ENCODE peak calls at places on chromosomes 12 and 14, in four cellular contexts. U is K562, H is IMR-90, R is GM12878. V is an unnamed sample.

GRCh38 chr12:56221233-56221756 is 427 bp downstream of the RNF41 start:
- DNase-seq in U (no peak), H (peak; percentile 73), R (no peak), V (no peak)

GRCh38 chr12:82687020-82687951 is 580 bp downstream of the TMTC2 start:
- DNase-seq in U (no peak), H (peak; percentile 9), R (no peak), V (no peak)

GRCh38 chr12:78330131-78330530 is 499.4 kb downstream of the NAV3 start:
- DNase-seq in R (no peak), H (no peak), U (no peak), V (no peak)

GRCh38 chr14:94582199-94582750 is 1.0 kb downstream of the SERPINA5 start:
- DNase-seq in R (no peak), U (no peak), H (no peak), V (no peak)

GRCh38 chr14:91801358-91801757 is 66.0 kb downstream of the TC2N start:
- DNase-seq in R (no peak), U (no peak), H (no peak), V (no peak)

GRCh38 chr12:100248886-100249285 is 18.0 kb downstream of the DEPDC4 start:
- DNase-seq in H (peak; percentile 45), U (no peak), R (no peak), V (no peak)

GRCh38 chr12:49339464-49339861 is 2.5 kb upstream of the C1QL4 start:
- DNase-seq in R (no peak), U (no peak), H (no peak), V (no peak)

GRCh38 chr12:110880651-110881050 is 33.9 kb downstream of the CCDC63 start:
- DNase-seq in R (no peak), H (no peak), U (no peak), V (no peak)

GRCh38 chr14:30240685-30241084 is 313.0 kb upstream of the PRKD1 start:
- DNase-seq in R (no peak), U (no peak), H (peak; percentile 37), V (no peak)

GRCh38 chr14:30243157-30243556 is 315.5 kb upstream of the PRKD1 start:
- DNase-seq in U (no peak), R (no peak), H (no peak), V (no peak)

GRCh38 chr14:30242742-30243141 is 315.1 kb upstream of the PRKD1 start:
- DNase-seq in R (no peak), U (no peak), H (no peak), V (no peak)

GRCh38 chr14:30240002-30240401 is 312.4 kb upstream of the PRKD1 start:
- DNase-seq in U (no peak), H (no peak), R (no peak), V (no peak)

GRCh38 chr14:30243805-30244204 is 315.2 kb upstream of the G2E3 start:
- DNase-seq in H (peak; percentile 85), U (no peak), R (no peak), V (no peak)
- TF ChIP-seq CHD1 in H (no peak), U (no peak), R (no peak), V (no peak)

GRCh38 chr12:101773560-101774206 is 34.4 kb upstream of the SYCP3 start:
- DNase-seq in U (peak; percentile 64), H (peak; percentile 75), R (peak; percentile 41), V (peak; percentile 5)
- TF ChIP-seq CHD1 in U (no peak), H (no peak), R (no peak), V (no peak)

GRCh38 chr12:131067993-131068942 is 114.6 kb downstream of the ADGRD1 start:
- DNase-seq in R (no peak), H (no peak), U (no peak), V (no peak)
- TF ChIP-seq CHD1 in R (no peak), H (no peak), U (no peak), V (no peak)

DNA sequence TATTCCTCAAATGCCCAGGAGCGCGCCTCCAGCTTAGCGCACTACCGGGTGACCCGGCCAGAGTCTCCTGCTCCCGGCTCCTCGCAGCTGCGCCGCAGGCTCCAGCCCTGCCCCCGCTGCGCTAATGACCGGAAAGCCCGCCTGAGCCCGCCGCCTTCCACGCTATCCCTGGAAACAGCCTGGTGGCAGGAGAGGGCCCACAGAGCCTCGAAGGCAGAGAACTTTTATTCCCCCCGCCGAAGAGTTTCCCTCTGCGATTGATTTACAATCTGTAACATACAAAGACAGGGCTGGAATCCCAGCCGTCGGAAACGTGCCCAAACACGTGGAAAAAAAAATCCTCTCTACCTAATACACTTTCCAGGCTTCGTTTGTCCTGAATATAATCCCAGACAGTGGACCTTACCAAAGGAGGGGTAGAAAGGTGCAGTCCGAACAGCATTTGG is 1.5 kb downstream of the COL2A1 start:
- DNase-seq in H (peak; percentile 31), R (no peak), U (no peak), V (peak; percentile 71)
- TF ChIP-seq CHD1 in H (no peak), R (no peak), U (no peak), V (no peak)

GRCh38 chr14:74858022-74858421 is 17.9 kb downstream of the PROX2 start:
- DNase-seq in U (no peak), R (no peak), H (no peak), V (no peak)
- TF ChIP-seq CHD1 in U (no peak), R (no peak), H (no peak), V (no peak)

DNA sequence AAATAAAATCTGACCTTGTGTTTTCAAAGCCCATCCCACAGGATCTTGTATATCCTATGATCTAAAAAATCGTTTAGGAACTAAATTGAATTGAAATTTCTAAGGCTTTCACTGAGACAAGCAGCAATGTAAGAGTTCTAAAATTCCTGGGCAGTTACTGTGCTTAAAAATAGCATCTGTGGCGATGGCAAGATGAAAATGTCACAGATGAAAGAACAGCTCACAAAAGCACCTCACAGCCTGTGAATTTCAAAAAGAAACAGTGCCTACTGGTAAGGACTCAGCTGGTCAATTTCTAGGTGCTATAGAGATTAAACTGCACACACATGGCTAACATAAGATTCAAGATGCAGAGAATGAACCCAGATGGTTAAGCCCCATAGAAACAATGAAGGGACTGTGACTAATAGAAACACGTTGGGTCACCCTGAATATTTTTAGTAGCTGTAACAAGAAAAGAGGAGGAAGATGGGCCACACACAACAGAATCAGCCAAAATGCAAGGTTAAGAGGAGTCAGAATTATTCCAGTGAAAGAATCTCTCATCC is 12.0 kb upstream of the IL26 start:
- DNase-seq in H (peak; percentile 39), U (no peak), R (no peak), V (no peak)
- TF ChIP-seq CHD1 in H (no peak), U (no peak), R (no peak), V (no peak)

DNA sequence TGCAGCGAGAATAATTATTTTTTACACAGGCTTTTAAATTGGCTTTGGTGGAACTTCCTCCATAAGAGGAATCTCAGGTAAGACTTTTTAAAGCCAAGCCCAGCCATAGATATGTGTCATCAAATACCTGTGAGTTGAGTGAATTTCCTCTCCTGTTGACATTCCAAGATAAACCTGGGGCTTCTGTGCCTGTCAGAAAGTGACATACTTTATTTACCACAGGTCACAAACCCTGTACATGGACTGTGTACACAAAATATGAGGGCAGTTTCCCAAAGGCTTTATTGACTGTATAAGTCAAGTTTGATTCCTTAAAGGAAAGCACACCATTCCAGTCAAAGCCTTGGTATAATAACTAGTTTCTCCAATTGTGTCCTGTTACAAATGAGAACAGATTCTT is 25.9 kb upstream of the SRSF5 start:
- DNase-seq in H (no peak), R (no peak), U (no peak), V (no peak)
- TF ChIP-seq CHD1 in H (no peak), R (no peak), U (no peak), V (no peak)

GRCh38 chr12:66900616-66901015 is 221.7 kb upstream of the GRIP1 start:
- DNase-seq in H (no peak), R (no peak), U (no peak), V (no peak)

GRCh38 chr12:66901136-66901932 is 222.5 kb upstream of the GRIP1 start:
- DNase-seq in R (peak; percentile 33), U (no peak), H (no peak), V (no peak)

GRCh38 chr12:66903782-66904396 is 225.0 kb upstream of the GRIP1 start:
- DNase-seq in H (no peak), R (no peak), U (no peak), V (no peak)

GRCh38 chr12:66899567-66899966 is 220.7 kb upstream of the GRIP1 start:
- DNase-seq in U (no peak), R (no peak), H (no peak), V (no peak)

GRCh38 chr12:66902020-66902419 is 223.1 kb upstream of the GRIP1 start:
- DNase-seq in U (no peak), H (no peak), R (no peak), V (no peak)
- TF ChIP-seq CHD1 in U (no peak), H (no peak), R (no peak), V (no peak)

DNA sequence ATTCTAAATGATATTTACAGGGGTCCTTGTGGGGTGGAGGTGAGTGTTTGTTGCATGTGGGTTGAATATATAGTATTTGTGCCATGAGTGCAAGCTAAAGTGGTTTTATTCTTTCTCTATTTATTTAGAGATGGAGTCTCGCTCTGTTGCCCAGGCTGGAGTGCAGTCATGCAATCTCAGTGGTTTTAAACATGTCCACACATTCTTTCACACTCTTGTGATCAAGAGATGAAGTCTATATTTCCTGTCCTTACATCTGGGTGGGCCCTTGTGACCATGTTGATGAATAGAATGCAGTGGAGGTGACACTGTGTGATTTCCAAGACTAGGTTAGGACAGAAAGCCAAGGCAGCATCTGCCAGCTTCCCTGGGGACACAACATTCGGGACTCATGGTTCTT is 172.5 kb downstream of the SUDS3 start:
- DNase-seq in H (no peak), R (no peak), U (no peak), V (no peak)
- TF ChIP-seq CHD1 in H (no peak), R (no peak), U (no peak), V (no peak)

DNA sequence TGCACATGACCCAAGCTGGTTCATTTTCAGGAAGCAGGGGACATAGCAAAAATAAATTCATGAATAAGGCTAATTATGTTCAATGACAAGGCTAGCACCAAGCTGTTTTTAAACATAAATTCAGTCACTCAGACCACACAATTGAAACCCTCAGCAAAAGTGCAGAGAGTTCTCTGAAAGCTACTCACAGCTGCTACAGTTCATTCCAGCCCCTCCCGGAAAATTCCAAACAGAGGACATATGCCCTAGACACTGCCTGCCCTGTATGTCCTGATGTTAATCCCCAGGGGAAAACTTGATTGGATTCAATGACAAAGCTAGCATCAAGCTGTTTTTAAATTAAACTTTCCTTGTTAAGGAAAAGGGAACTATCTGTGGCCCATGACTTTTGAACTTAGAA is 383.4 kb downstream of the C12orf75 start:
- DNase-seq in H (no peak), R (no peak), U (no peak), V (no peak)
- TF ChIP-seq CHD1 in H (no peak), R (no peak), U (no peak), V (no peak)